ENCODE peak calls at places on chromosomes 2 and 18, in ten cellular contexts. T is psoas muscle; X is effector memory CD4-positive, alpha-beta T cell; Q is sigmoid colon; A is neuronal stem cell; W is AG09309; L is ovary; I is fibroblast of mammary gland; P is GM12864; S is IMR-90. N is an unnamed sample.
A peak's percentile ranks its signal among the peaks of the same experiment; 100 is the strongest.

GRCh38 chr2:38462121-38462634 is 85.1 kb upstream of the ATL2 start:
- DNase-seq in I (peak; percentile 93), A (no peak), L (peak; percentile 73), Q (peak; percentile 81), S (peak; percentile 94), W (peak; percentile 62), P (no peak), T (no peak), X (no peak), N (no peak)

GRCh38 chr2:224036731-224037376 is 2.2 kb downstream of the SERPINE2 start:
- DNase-seq in P (no peak), Q (no peak), S (no peak), A (no peak), W (no peak), X (no peak), T (no peak), I (peak; percentile 10), L (no peak), N (no peak)

GRCh38 chr2:65580824-65581223 is 148.4 kb upstream of the SPRED2 start:
- DNase-seq in Q (no peak), I (no peak), T (no peak), P (no peak), L (no peak), A (no peak), X (no peak), S (no peak), W (no peak), N (no peak)

GRCh38 chr2:237931205-237931721 is 35.6 kb upstream of the UBE2F start:
- DNase-seq in S (peak; percentile 92), I (peak; percentile 49), Q (no peak), P (no peak), T (no peak), X (no peak), L (no peak), A (no peak), W (peak; percentile 29), N (no peak)

GRCh38 chr2:101223814-101224231 is 28.9 kb upstream of the CNOT11 start:
- DNase-seq in I (no peak), W (peak; percentile 20), X (peak; percentile 12), S (no peak), P (peak; percentile 86), Q (no peak), T (no peak), L (no peak), A (no peak), N (no peak)

GRCh38 chr2:201126308-201127127 is 10.6 kb downstream of the CFLAR start:
- DNase-seq in I (peak; percentile 30), X (no peak), L (no peak), P (no peak), W (no peak), Q (no peak), A (no peak), S (peak; percentile 49), T (no peak), N (no peak)

GRCh38 chr18:8163287-8163959 is 445.8 kb upstream of the RAB12 start:
- DNase-seq in L (no peak), A (no peak), I (no peak), S (no peak), X (no peak), P (no peak), Q (no peak), T (no peak), W (no peak), N (no peak)

GRCh38 chr2:23351388-23352141 is 33.4 kb upstream of the KLHL29 start:
- DNase-seq in P (peak; percentile 21), Q (peak; percentile 94), I (peak; percentile 78), X (no peak), A (peak; percentile 69), W (peak; percentile 16), T (peak; percentile 92), S (peak; percentile 66), L (peak; percentile 86), N (peak; percentile 90)

GRCh38 chr2:172239944-172240590 is 137.4 kb upstream of the DLX2 start:
- DNase-seq in A (no peak), W (no peak), I (peak; percentile 79), L (no peak), Q (no peak), T (no peak), S (peak; percentile 50), X (no peak), P (no peak), N (no peak)

GRCh38 chr2:96145028-96145939 is at the start of gene DUSP2:
- DNase-seq in P (peak; percentile 81), T (peak; percentile 87), A (peak; percentile 38), Q (peak; percentile 83), X (peak; percentile 89), W (no peak), S (peak; percentile 59), I (peak; percentile 39), L (peak; percentile 46), N (peak; percentile 64)

DNA sequence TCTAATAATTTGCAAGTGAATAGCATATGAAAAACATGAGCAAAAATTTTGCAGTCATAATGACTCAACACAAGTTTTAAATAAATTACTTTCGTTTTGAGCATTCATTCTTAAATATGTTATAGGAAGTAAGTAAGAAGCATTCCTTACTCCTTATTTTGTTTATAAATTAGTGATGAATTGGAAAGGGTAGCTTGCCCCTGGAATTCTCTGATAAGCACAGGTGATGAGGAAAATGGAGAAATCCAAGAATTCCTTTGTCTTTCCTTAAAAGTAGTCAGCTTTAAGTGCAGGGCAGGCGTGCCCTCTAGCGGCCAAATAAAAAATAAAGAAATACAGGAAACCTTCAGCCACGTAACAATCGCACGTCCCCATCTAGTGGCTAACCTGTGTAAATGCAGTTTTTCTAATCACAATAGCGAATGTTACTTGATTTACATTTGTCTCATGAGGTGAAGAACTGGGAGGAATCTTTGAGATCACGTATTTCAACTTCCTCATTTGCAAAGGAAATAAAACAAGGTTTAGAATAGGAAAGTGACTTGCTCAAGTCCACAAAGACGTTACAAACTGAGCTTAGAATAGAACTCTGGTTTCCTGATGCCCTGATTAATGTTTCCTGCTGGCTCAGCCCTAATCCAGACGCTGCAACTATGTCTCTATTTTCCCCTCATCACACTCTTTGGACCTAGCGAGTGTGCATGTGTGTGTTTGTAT is 47.2 kb upstream of the ZNG1B start:
- DNase-seq in I (peak; percentile 78), A (peak; percentile 71), X (peak; percentile 31), T (no peak), P (peak; percentile 78), S (peak; percentile 79), L (peak; percentile 60), Q (no peak), W (peak; percentile 44), N (no peak)
- H3K4me3 ChIP-seq in I (no peak overlapping the region), A (no peak overlapping the region), X (peak overlapping the region; percentile 60), T (peak overlapping the region; percentile 37), P (peak overlapping the region; percentile 36), S (peak overlapping the region; percentile 16), L (no peak overlapping the region), Q (peak overlapping the region; percentile 22), W (no peak overlapping the region), N (peak overlapping the region; percentile 15)

DNA sequence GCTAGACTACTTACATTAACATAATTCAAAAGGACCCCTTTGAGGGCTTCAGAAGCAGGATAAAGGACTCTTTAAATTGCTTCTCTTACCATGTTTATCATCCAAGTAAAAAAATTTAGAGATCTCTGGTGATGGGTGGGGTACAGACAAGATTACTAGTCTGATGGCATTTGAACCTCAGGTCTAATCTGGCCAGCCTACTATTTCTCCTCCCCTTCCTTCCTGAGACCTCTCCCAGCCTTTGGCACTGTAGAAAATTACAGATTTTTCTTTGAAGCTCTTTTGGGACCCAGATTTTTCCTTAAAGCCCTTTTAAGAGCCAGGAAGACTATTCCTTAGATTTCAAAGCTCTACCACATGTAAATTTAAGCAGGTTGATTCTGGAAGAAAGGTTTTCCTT is 28.9 kb downstream of the GCA start:
- DNase-seq in W (no peak), X (no peak), L (no peak), Q (no peak), I (no peak), S (no peak), A (no peak), P (no peak), T (no peak), N (no peak)
- H3K4me3 ChIP-seq in W (no peak overlapping the region), X (no peak overlapping the region), L (no peak overlapping the region), Q (no peak overlapping the region), I (no peak overlapping the region), S (no peak overlapping the region), A (no peak overlapping the region), P (no peak overlapping the region), T (no peak overlapping the region), N (no peak overlapping the region)

GRCh38 chr2:24514820-24515219 is 23.8 kb downstream of the NCOA1 start:
- DNase-seq in X (no peak), A (no peak), T (no peak), P (no peak), I (no peak), Q (no peak), L (no peak), S (no peak), W (no peak), N (no peak)

GRCh38 chr2:24513672-24514071 is 22.6 kb downstream of the NCOA1 start:
- DNase-seq in X (no peak), S (no peak), T (no peak), L (no peak), I (peak; percentile 14), A (no peak), W (no peak), Q (no peak), P (no peak), N (no peak)

GRCh38 chr2:24517247-24517646 is 26.2 kb downstream of the NCOA1 start:
- DNase-seq in S (no peak), T (no peak), A (no peak), P (no peak), Q (no peak), W (no peak), L (no peak), X (no peak), I (no peak), N (no peak)

GRCh38 chr2:24515841-24516240 is 24.8 kb downstream of the NCOA1 start:
- DNase-seq in I (no peak), W (no peak), P (no peak), Q (no peak), T (no peak), S (no peak), X (no peak), A (no peak), L (no peak), N (no peak)

DNA sequence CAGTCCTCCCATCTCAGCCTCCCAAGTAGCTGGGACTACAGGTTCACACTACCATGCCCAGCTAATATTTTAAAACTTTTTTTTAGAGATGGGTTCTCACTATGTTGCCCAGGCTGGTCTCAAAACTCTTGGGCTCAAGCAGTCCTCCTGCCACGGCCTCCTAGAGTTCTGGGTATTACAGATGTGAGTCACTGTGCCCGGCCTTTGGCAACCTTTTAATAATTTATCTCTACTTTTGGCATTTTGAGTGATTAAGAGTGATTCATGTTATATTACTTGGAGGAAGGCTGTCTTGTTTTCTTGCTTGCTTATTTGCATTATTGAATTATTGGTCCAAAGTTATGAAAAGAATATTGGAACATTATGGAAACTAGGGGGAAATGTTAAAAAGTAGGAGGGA is 24.3 kb downstream of the NCOA1 start:
- DNase-seq in A (no peak), W (no peak), Q (no peak), L (no peak), T (no peak), P (no peak), I (peak; percentile 36), X (no peak), S (no peak), N (no peak)
- H3K4me3 ChIP-seq in A (no peak overlapping the region), W (no peak overlapping the region), Q (no peak overlapping the region), L (no peak overlapping the region), T (no peak overlapping the region), P (no peak overlapping the region), I (no peak overlapping the region), X (no peak overlapping the region), S (no peak overlapping the region), N (no peak overlapping the region)

GRCh38 chr2:212414699-212415309 is 123.8 kb downstream of the ERBB4 start:
- DNase-seq in T (no peak), W (peak; percentile 42), Q (no peak), L (no peak), I (peak; percentile 37), S (no peak), X (no peak), P (no peak), A (no peak), N (no peak)
- H3K4me3 ChIP-seq in T (no peak overlapping the region), W (no peak overlapping the region), Q (no peak overlapping the region), L (no peak overlapping the region), I (no peak overlapping the region), S (no peak overlapping the region), X (no peak overlapping the region), P (no peak overlapping the region), A (no peak overlapping the region), N (no peak overlapping the region)

N was measured in heart right ventricle.